ENCODE peak calls at places on chromosomes 3 and 15, in seven cellular contexts. One of them, this sample, is unnamed. For H4K20me1, the result is how much of the 10 kb centered on the place peaks cover.

GRCh38 chr15:70480196-70480856 is 283.0 kb downstream of the UACA start:
- DNase-seq in OCI-LY7: no peak
- DNase-seq in HCT116: no peak
- DNase-seq in GM23338: no peak
- DNase-seq in fibroblast of lung: no peak
- DNase-seq in HepG2: no peak
- DNase-seq in hepatocyte: no peak
- DNase-seq in this sample: no peak

GRCh38 chr3:12938258-12938711 is 96.9 kb upstream of the RPL32 start:
- DNase-seq in HepG2: no peak
- DNase-seq in GM23338: no peak
- DNase-seq in hepatocyte: peak
- DNase-seq in HCT116: no peak
- DNase-seq in OCI-LY7: no peak
- DNase-seq in fibroblast of lung: no peak
- DNase-seq in this sample: peak

GRCh38 chr3:50612973-50613851 is 1.6 kb upstream of the CISH start:
- DNase-seq in HCT116: no peak
- DNase-seq in HepG2: no peak
- DNase-seq in fibroblast of lung: no peak
- DNase-seq in GM23338: no peak
- DNase-seq in hepatocyte: no peak
- DNase-seq in OCI-LY7: no peak
- DNase-seq in this sample: peak

GRCh38 chr3:46089237-46090011 is 62.1 kb upstream of the XCR1 start:
- DNase-seq in hepatocyte: peak
- DNase-seq in GM23338: no peak
- DNase-seq in OCI-LY7: no peak
- DNase-seq in HepG2: no peak
- DNase-seq in fibroblast of lung: peak
- DNase-seq in HCT116: no peak
- DNase-seq in this sample: peak

GRCh38 chr3:159273608-159274007 is 471.8 kb downstream of the MFSD1 start:
- DNase-seq in HCT116: no peak
- DNase-seq in HepG2: peak
- DNase-seq in OCI-LY7: peak
- DNase-seq in GM23338: peak
- DNase-seq in fibroblast of lung: peak
- DNase-seq in hepatocyte: peak
- DNase-seq in this sample: no peak

GRCh38 chr3:17942856-17943255 is 200.4 kb upstream of the TBC1D5 start:
- DNase-seq in GM23338: no peak
- DNase-seq in HCT116: no peak
- DNase-seq in fibroblast of lung: peak
- DNase-seq in HepG2: no peak
- DNase-seq in hepatocyte: peak
- DNase-seq in OCI-LY7: no peak
- DNase-seq in this sample: no peak

GRCh38 chr3:60017631-60018030 is 967.8 kb upstream of the CFAP20DC start:
- DNase-seq in hepatocyte: no peak
- DNase-seq in HepG2: no peak
- DNase-seq in GM23338: no peak
- DNase-seq in fibroblast of lung: peak
- DNase-seq in HCT116: no peak
- DNase-seq in OCI-LY7: no peak
- DNase-seq in this sample: no peak

GRCh38 chr15:91385301-91385700 is 285.2 kb downstream of the SV2B start:
- DNase-seq in HCT116: no peak
- DNase-seq in hepatocyte: no peak
- DNase-seq in OCI-LY7: no peak
- DNase-seq in fibroblast of lung: peak
- DNase-seq in HepG2: no peak
- DNase-seq in GM23338: no peak
- DNase-seq in this sample: peak

GRCh38 chr3:150158974-150159625 is 188.4 kb upstream of the PFN2 start:
- DNase-seq in hepatocyte: no peak
- DNase-seq in OCI-LY7: no peak
- DNase-seq in GM23338: no peak
- DNase-seq in fibroblast of lung: peak
- DNase-seq in HCT116: no peak
- DNase-seq in HepG2: no peak
- DNase-seq in this sample: peak

GRCh38 chr3:191100516-191100915 is 98.5 kb upstream of the OSTN start:
- DNase-seq in HepG2: no peak
- DNase-seq in HCT116: no peak
- DNase-seq in GM23338: no peak
- DNase-seq in fibroblast of lung: no peak
- DNase-seq in OCI-LY7: no peak
- DNase-seq in hepatocyte: no peak
- DNase-seq in this sample: no peak

GRCh38 chr3:42655980-42656679 is 2.6 kb downstream of the ZBTB47 start:
- DNase-seq in HepG2: no peak
- DNase-seq in hepatocyte: peak
- DNase-seq in OCI-LY7: no peak
- DNase-seq in HCT116: no peak
- DNase-seq in fibroblast of lung: peak
- DNase-seq in GM23338: peak
- DNase-seq in this sample: peak

GRCh38 chr3:33581666-33582065 is 136.4 kb downstream of the CLASP2 start:
- DNase-seq in fibroblast of lung: no peak
- DNase-seq in HepG2: no peak
- DNase-seq in OCI-LY7: no peak
- DNase-seq in GM23338: peak
- DNase-seq in hepatocyte: peak
- DNase-seq in HCT116: no peak
- DNase-seq in this sample: no peak

GRCh38 chr3:136856665-136857064 is 5.3 kb upstream of the NCK1 start:
- DNase-seq in HepG2: no peak
- DNase-seq in hepatocyte: no peak
- DNase-seq in OCI-LY7: no peak
- DNase-seq in HCT116: no peak
- DNase-seq in GM23338: no peak
- DNase-seq in fibroblast of lung: no peak
- DNase-seq in this sample: no peak

GRCh38 chr15:27527490-27528067 is 556.6 kb downstream of the GABRG3 start:
- DNase-seq in fibroblast of lung: no peak
- DNase-seq in hepatocyte: no peak
- DNase-seq in HepG2: peak
- DNase-seq in HCT116: no peak
- DNase-seq in OCI-LY7: no peak
- DNase-seq in GM23338: peak
- DNase-seq in this sample: no peak

GRCh38 chr3:186109897-186110803 is 1.3 kb upstream of the ETV5 start:
- DNase-seq in GM23338: peak
- DNase-seq in HCT116: no peak
- DNase-seq in HepG2: no peak
- DNase-seq in hepatocyte: peak
- DNase-seq in OCI-LY7: no peak
- DNase-seq in fibroblast of lung: peak
- DNase-seq in this sample: peak

GRCh38 chr3:171829841-171830559 is 13.1 kb upstream of the TMEM212 start:
- DNase-seq in fibroblast of lung: peak
- DNase-seq in HCT116: no peak
- DNase-seq in hepatocyte: peak
- DNase-seq in HepG2: peak
- DNase-seq in OCI-LY7: peak
- DNase-seq in GM23338: peak
- DNase-seq in this sample: peak

GRCh38 chr3:81684739-81685395 is 76.6 kb downstream of the GBE1 start:
- DNase-seq in hepatocyte: peak
- DNase-seq in GM23338: no peak
- DNase-seq in fibroblast of lung: peak
- DNase-seq in HCT116: no peak
- DNase-seq in HepG2: peak
- DNase-seq in OCI-LY7: no peak
- DNase-seq in this sample: peak

GRCh38 chr3:23913873-23914743 is 2.7 kb downstream of the NKIRAS1 start:
- DNase-seq in hepatocyte: no peak
- DNase-seq in HCT116: no peak
- DNase-seq in GM23338: no peak
- DNase-seq in HepG2: no peak
- DNase-seq in fibroblast of lung: no peak
- DNase-seq in OCI-LY7: no peak
- DNase-seq in this sample: peak
- H3K4me2 ChIP-seq in hepatocyte: peak
- H3K4me2 ChIP-seq in HCT116: no peak
- H3K4me2 ChIP-seq in GM23338: peak
- H3K4me2 ChIP-seq in HepG2: peak
- H3K4me2 ChIP-seq in fibroblast of lung: peak
- H3K4me2 ChIP-seq in OCI-LY7: peak
- H3K4me2 ChIP-seq in this sample: no peak

DNA sequence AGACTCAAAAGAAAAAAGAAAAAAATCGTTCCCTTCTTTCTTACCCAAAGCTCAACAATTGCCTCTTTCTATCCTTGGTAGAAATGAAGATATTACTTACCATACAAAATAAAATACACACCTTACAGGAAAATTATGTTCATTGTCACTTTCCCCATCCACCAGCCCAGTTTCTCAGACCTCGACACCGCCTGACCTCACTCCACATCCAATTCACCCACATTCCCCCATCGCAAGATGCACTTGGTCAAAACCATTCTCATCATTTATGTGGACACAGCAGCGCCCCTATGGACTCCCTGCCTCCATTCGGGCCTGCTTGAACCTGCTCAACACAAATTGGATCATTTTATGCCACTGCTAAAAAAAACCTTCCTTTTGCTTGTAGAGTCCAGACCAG is 7.0 kb downstream of the ANPEP start:
- DNase-seq in OCI-LY7: no peak
- DNase-seq in HCT116: no peak
- DNase-seq in HepG2: no peak
- DNase-seq in fibroblast of lung: no peak
- DNase-seq in GM23338: no peak
- DNase-seq in hepatocyte: no peak
- DNase-seq in this sample: peak
- H4K20me1 ChIP-seq in OCI-LY7: under half
- H4K20me1 ChIP-seq in HCT116: under half
- H4K20me1 ChIP-seq in HepG2: under half
- H4K20me1 ChIP-seq in fibroblast of lung: under half
- H4K20me1 ChIP-seq in GM23338: under half
- H4K20me1 ChIP-seq in hepatocyte: under half
- H4K20me1 ChIP-seq in this sample: half or more

DNA sequence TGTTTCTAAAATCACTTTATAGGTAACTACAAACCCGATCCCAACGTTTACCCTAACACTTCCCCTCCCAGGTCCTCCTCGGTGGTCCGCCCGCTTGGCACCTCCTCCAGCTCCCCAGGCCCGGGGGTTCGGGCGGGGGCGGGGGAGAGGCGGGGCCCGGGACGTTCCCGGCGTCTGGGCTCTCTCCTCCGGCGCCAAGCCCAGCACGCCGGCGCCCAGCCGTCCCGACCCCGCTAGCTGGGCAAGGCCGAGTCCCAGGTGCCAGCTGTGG is 548 bp downstream of the CGGBP1 start:
- DNase-seq in fibroblast of lung: no peak
- DNase-seq in OCI-LY7: no peak
- DNase-seq in GM23338: no peak
- DNase-seq in HCT116: no peak
- DNase-seq in HepG2: peak
- DNase-seq in hepatocyte: no peak
- DNase-seq in this sample: no peak
- H3K4me2 ChIP-seq in fibroblast of lung: peak
- H3K4me2 ChIP-seq in OCI-LY7: peak
- H3K4me2 ChIP-seq in GM23338: peak
- H3K4me2 ChIP-seq in HCT116: peak
- H3K4me2 ChIP-seq in HepG2: peak
- H3K4me2 ChIP-seq in hepatocyte: peak
- H3K4me2 ChIP-seq in this sample: peak

GRCh38 chr15:65690778-65691177 is 69.0 kb downstream of the SLC24A1 start:
- DNase-seq in GM23338: no peak
- DNase-seq in hepatocyte: no peak
- DNase-seq in OCI-LY7: no peak
- DNase-seq in HCT116: no peak
- DNase-seq in fibroblast of lung: no peak
- DNase-seq in HepG2: no peak
- DNase-seq in this sample: no peak
- H4K20me1 ChIP-seq in GM23338: under half
- H4K20me1 ChIP-seq in hepatocyte: under half
- H4K20me1 ChIP-seq in OCI-LY7: under half
- H4K20me1 ChIP-seq in HCT116: under half
- H4K20me1 ChIP-seq in fibroblast of lung: under half
- H4K20me1 ChIP-seq in HepG2: under half
- H4K20me1 ChIP-seq in this sample: under half

DNA sequence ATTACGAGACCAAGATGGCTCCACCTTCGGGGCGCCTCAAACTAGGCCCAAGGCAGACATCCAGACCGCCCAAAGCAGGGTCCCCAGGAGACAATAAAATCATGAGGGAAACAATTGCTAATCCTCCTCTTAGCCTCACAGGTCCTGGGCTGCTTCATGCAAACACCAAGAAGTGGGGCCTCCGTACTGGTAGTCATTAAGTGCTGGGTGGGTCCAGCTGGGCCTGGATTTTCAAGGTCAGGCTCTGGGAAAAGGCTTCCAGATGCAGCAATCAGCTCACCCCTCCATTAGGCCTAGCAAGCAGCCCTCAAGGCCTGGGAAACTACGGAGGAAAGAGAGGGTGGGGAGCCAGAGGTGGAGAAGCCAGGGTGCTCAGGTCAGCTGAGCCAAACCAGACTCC is 634 bp downstream of the FBXL22 start:
- DNase-seq in HCT116: no peak
- DNase-seq in fibroblast of lung: no peak
- DNase-seq in OCI-LY7: no peak
- DNase-seq in HepG2: no peak
- DNase-seq in hepatocyte: no peak
- DNase-seq in GM23338: no peak
- DNase-seq in this sample: no peak
- H3K4me2 ChIP-seq in HCT116: no peak
- H3K4me2 ChIP-seq in fibroblast of lung: no peak
- H3K4me2 ChIP-seq in OCI-LY7: no peak
- H3K4me2 ChIP-seq in HepG2: peak
- H3K4me2 ChIP-seq in hepatocyte: no peak
- H3K4me2 ChIP-seq in GM23338: no peak
- H3K4me2 ChIP-seq in this sample: no peak

DNA sequence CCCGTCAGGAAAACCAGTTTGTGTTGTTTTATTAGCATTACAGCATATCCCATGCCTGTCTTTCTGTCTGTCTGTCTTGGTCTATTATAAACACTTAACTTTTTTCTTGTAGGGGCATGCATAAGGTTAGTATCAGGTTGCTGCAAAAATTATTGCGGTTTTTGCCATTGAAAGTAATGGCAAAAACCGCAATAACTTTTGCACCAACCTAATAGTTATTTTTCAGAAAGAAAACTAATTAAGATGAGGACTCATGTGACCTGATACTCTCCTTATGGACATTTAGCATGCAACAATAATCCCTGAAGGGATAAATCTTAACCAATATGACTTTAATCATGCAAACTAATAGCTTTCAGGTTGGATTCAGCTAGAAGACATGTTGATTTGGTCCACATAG is 326.7 kb upstream of the SUCLG2 start:
- DNase-seq in HepG2: no peak
- DNase-seq in HCT116: no peak
- DNase-seq in OCI-LY7: no peak
- DNase-seq in hepatocyte: no peak
- DNase-seq in GM23338: no peak
- DNase-seq in fibroblast of lung: no peak
- DNase-seq in this sample: no peak
- H4K20me1 ChIP-seq in HepG2: under half
- H4K20me1 ChIP-seq in HCT116: under half
- H4K20me1 ChIP-seq in OCI-LY7: under half
- H4K20me1 ChIP-seq in hepatocyte: under half
- H4K20me1 ChIP-seq in GM23338: under half
- H4K20me1 ChIP-seq in fibroblast of lung: under half
- H4K20me1 ChIP-seq in this sample: under half